ENCODE peak calls at places on chromosomes 12 and 14, in six cellular contexts. C, Q, S, B, P and E are unnamed samples. For H3K36me3 and H3K4me1, the result is how much of the 10 kb centered on the place peaks cover.

GRCh38 chr12:47927346-47927745 is 22.6 kb upstream of the VDR start:
- DNase-seq in C (no peak), Q (no peak), S (no peak), B (no peak), P (no peak), E (no peak)

GRCh38 chr14:73943083-73943482 is 6.8 kb downstream of the FAM161B start:
- DNase-seq in C (peak), Q (no peak), S (no peak), B (peak), P (peak), E (no peak)

GRCh38 chr14:50697659-50698290 is 29.7 kb upstream of the SAV1 start:
- DNase-seq in C (peak), Q (no peak), S (no peak), B (no peak), P (peak), E (no peak)

GRCh38 chr14:87896393-87897380 is 96.3 kb downstream of the GALC start:
- DNase-seq in C (peak), Q (no peak), S (no peak), B (no peak), P (peak), E (no peak)

GRCh38 chr14:104388631-104389325 is 190.8 kb upstream of the C14orf180 start:
- DNase-seq in C (no peak), Q (peak), S (no peak), B (no peak), P (no peak), E (no peak)

GRCh38 chr12:108832730-108833354 is 24.5 kb downstream of the SSH1 start:
- DNase-seq in C (peak), Q (no peak), S (no peak), B (no peak), P (peak), E (no peak)

GRCh38 chr14:52589646-52590045 is 37.0 kb downstream of the GPR137C start:
- DNase-seq in C (peak), Q (no peak), S (no peak), B (no peak), P (no peak), E (no peak)

GRCh38 chr12:64810831-64811230 is 13.6 kb upstream of the TBC1D30 start:
- DNase-seq in C (no peak), Q (no peak), S (no peak), B (no peak), P (no peak), E (no peak)

GRCh38 chr12:67531051-67531450 is 117.5 kb upstream of the DYRK2 start:
- DNase-seq in C (no peak), Q (no peak), S (no peak), B (no peak), P (peak), E (no peak)

GRCh38 chr14:64684091-64684490 is 20.1 kb upstream of the PLEKHG3 start:
- DNase-seq in C (peak), Q (no peak), S (peak), B (no peak), P (peak), E (no peak)

GRCh38 chr14:64680675-64681060 is 23.6 kb upstream of the PLEKHG3 start:
- DNase-seq in C (no peak), Q (no peak), S (no peak), B (no peak), P (no peak), E (no peak)

GRCh38 chr14:64682843-64683242 is 21.4 kb upstream of the PLEKHG3 start:
- DNase-seq in C (no peak), Q (no peak), S (no peak), B (no peak), P (no peak), E (no peak)

GRCh38 chr14:64683264-64683663 is 21.0 kb upstream of the PLEKHG3 start:
- DNase-seq in C (no peak), Q (no peak), S (no peak), B (peak), P (no peak), E (no peak)

GRCh38 chr14:64682173-64682710 is 22.0 kb upstream of the PLEKHG3 start:
- DNase-seq in C (peak), Q (no peak), S (peak), B (peak), P (peak), E (no peak)
- H3K27ac ChIP-seq in C (no peak), Q (no peak), S (peak), B (peak), P (no peak), E (no peak)

GRCh38 chr12:117161460-117162166 is 28.7 kb downstream of the FBXO21 start:
- DNase-seq in C (no peak), Q (no peak), S (no peak), B (no peak), P (no peak), E (no peak)

GRCh38 chr12:117158911-117159310 is 31.4 kb downstream of the FBXO21 start:
- DNase-seq in C (peak), Q (no peak), S (no peak), B (no peak), P (peak), E (no peak)

GRCh38 chr12:117155278-117156060 is 34.8 kb downstream of the FBXO21 start:
- DNase-seq in C (peak), Q (peak), S (peak), B (no peak), P (peak), E (peak)

GRCh38 chr12:117159674-117160073 is 30.6 kb downstream of the FBXO21 start:
- DNase-seq in C (no peak), Q (no peak), S (no peak), B (no peak), P (no peak), E (no peak)

DNA sequence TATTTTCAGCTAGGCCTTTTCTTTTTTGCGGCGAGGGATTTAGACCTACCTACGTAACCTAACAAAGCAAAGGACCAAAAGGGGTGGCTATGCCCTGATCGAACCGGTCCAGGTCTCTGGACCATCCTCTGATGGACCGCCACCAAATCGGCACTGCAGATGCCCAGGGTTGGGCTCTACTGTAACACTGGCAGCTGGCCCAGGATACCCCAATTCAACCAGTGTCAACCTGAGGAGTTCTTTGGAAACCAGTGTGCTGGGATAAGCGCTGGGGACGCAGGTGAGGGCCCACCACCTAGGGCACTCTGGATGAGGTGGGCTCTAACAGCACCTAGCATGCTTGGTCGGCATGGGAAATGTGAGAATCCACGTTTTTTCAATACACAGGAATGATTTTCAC is 32.2 kb downstream of the FBXO21 start:
- DNase-seq in C (no peak), Q (no peak), S (no peak), B (no peak), P (no peak), E (no peak)
- H3K36me3 ChIP-seq in C (half or more), Q (half or more), S (half or more), B (half or more), P (under half), E (half or more)

GRCh38 chr14:77003960-77004710 is 24.4 kb downstream of the IRF2BPL start:
- DNase-seq in C (peak), Q (no peak), S (no peak), B (no peak), P (peak), E (no peak)
- H3K4me1 ChIP-seq in C (under half), Q (under half), S (half or more), B (under half), P (under half), E (under half)

DNA sequence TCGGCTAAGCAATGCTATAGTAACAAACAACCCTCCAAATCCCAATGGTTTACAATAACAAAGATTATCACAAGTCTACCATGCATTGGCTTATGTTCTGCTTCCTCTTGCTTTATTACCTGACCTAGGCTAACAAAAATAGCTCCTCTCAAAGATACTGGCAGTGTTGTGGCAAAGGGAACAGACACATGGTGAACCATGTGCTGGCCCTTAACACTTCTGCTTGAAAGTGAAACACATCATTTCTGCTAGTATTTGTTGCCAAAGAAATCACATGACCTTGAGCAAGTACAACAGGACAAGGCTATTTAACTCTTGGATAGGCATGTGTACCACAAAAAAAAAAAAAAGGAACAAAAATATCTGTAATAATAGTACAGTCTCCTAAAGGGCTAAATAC is 139.7 kb downstream of the RMST start:
- DNase-seq in C (no peak), Q (no peak), S (no peak), B (no peak), P (no peak), E (no peak)
- H3K27ac ChIP-seq in C (no peak), Q (no peak), S (no peak), B (no peak), P (no peak), E (no peak)

DNA sequence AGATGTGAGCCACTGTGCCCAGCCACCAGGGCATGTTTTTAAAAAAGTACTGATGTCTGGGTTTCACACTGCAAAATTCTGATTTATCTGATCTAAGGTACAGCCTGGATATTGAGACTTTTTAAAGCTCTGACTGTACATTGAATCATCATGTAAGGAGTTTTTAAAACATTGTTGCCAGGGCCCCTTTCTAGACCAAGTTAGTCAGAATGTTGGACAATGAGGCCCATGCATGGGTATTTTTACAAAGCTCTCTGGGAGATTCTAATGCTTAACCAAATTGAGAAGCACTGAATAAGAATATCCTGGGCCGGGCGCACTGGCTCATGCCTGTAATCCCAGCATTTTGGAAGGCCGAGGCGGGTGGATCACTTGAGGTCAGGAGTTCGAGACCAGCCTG is 16.7 kb downstream of the TMEM19 start:
- DNase-seq in C (peak), Q (no peak), S (no peak), B (no peak), P (no peak), E (no peak)
- H3K36me3 ChIP-seq in C (under half), Q (under half), S (half or more), B (half or more), P (under half), E (under half)

GRCh38 chr14:77106666-77107065 is 8.6 kb downstream of the CIPC start:
- DNase-seq in C (no peak), Q (no peak), S (no peak), B (no peak), P (no peak), E (no peak)

GRCh38 chr14:77110286-77110685 is 12.2 kb downstream of the CIPC start:
- DNase-seq in C (no peak), Q (no peak), S (no peak), B (no peak), P (no peak), E (no peak)

GRCh38 chr14:77109656-77110055 is 11.6 kb downstream of the CIPC start:
- DNase-seq in C (no peak), Q (no peak), S (no peak), B (no peak), P (no peak), E (no peak)

GRCh38 chr14:77107228-77107627 is 9.2 kb downstream of the CIPC start:
- DNase-seq in C (no peak), Q (no peak), S (peak), B (no peak), P (no peak), E (no peak)

DNA sequence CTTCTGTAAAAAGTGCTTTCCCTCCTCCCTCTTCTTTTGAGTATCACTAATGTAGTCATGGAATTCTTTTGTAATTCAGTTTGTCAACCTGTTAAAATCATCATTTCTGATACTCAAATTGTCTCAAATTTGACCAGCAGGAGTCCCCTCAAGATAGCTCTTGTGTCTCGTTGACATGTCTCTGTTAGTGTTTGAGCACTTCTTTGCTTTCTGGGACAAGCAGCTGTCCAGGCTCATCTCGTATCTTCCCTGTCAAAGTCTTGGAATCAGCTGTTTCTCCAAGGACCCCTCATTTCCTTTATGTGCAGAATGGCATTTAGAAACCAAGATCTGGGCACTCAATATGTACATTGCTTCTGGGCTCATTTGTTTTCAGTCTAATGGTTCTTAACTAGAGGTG is 10.7 kb downstream of the CIPC start:
- DNase-seq in C (no peak), Q (no peak), S (no peak), B (no peak), P (no peak), E (no peak)
- H3K4me1 ChIP-seq in C (under half), Q (under half), S (half or more), B (under half), P (under half), E (under half)

GRCh38 chr14:61558271-61558670 is 137.0 kb upstream of the HIF1A start:
- DNase-seq in C (no peak), Q (no peak), S (no peak), B (no peak), P (peak), E (no peak)
- H3K27ac ChIP-seq in C (no peak), Q (no peak), S (no peak), B (no peak), P (no peak), E (no peak)

DNA sequence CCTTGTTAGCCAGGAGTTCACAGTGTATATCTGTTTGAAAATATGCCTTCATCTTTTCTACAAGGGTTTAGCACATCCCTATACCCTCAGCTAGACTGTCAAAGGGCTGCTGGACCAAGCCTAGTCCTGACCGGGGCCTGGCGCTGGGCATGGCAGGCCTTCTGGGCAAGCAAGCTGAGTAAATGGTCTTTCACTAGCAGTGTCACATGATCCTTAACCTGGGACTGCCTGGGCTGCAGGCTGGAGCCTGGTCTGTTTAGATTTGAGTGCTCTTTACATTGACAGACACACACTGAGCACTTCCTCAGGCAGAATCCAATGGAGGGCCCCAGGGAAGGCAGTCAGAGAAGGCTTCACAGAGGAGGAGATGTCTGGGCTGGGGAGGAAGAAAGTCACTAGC is 6.9 kb upstream of the AVIL start:
- DNase-seq in C (no peak), Q (no peak), S (no peak), B (no peak), P (no peak), E (no peak)
- H3K36me3 ChIP-seq in C (half or more), Q (half or more), S (half or more), B (half or more), P (half or more), E (half or more)

GRCh38 chr14:79515158-79515557 is 696.1 kb downstream of the DIO2 start:
- DNase-seq in C (no peak), Q (no peak), S (no peak), B (no peak), P (no peak), E (no peak)

GRCh38 chr14:79511146-79511545 is 700.2 kb downstream of the DIO2 start:
- DNase-seq in C (peak), Q (no peak), S (no peak), B (no peak), P (peak), E (no peak)

GRCh38 chr14:79514700-79515099 is 696.6 kb downstream of the DIO2 start:
- DNase-seq in C (peak), Q (no peak), S (no peak), B (no peak), P (peak), E (no peak)

GRCh38 chr14:79516009-79516408 is 695.3 kb downstream of the DIO2 start:
- DNase-seq in C (no peak), Q (no peak), S (no peak), B (no peak), P (no peak), E (no peak)

DNA sequence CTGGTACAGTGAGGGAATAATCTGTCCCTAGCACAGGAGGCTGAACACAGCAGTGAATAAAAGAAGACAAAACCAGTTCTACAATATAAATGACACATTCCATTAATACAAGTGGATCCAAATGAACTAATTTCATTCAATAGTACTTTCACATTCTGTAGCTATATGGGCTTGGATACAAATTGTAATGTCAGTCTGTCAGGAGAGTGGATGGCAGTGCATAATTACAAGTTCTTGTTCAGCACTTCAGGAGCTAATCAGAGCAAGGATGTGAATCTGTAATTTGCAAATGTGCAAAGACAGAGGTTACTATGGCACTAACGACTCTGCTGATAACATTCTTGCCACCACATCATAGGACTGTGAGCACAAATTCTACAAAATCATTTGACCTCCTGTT is 697.9 kb downstream of the DIO2 start:
- DNase-seq in C (no peak), Q (no peak), S (no peak), B (no peak), P (no peak), E (no peak)
- H3K4me1 ChIP-seq in C (under half), Q (under half), S (under half), B (under half), P (under half), E (under half)

DNA sequence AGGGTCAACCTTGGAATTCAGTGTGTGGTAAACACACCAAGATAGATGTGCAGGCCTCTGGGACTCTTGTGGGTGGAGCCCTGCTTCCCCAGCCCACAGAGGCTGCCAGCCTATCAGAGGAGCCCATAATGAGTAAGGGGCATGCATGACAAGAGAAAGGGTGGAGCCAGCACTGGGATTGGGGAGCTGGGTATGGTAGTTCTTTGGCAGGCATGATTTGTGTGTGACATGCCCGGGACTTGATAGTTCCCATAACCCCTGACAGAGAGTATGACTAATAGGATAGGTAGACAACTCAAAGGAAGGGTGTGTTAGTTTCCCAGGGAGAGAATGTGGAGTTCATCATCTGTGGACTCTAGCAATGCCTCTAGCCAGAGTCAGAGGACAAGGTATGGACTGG is 143.0 kb downstream of the EMP1 start:
- DNase-seq in C (no peak), Q (no peak), S (no peak), B (no peak), P (peak), E (no peak)
- H3K27ac ChIP-seq in C (no peak), Q (no peak), S (no peak), B (no peak), P (no peak), E (no peak)